ENCODE peak calls at places on chromosomes 5 and 9, in ten cellular contexts. V is lower lobe of right lung, T is WERI-Rb-1, S is transverse colon, Y is cardiac fibroblast, J is endodermal cell, A is dorsolateral prefrontal cortex, C is mucosa of descending colon, I is lower leg skin, P is H1. M is an unnamed sample.

GRCh38 chr5:151153766-151154272 is 3.8 kb downstream of the ANXA6 start:
- DNase-seq in J (no peak), A (no peak), T (no peak), V (no peak), Y (no peak), C (no peak), I (no peak), P (no peak), S (no peak), M (no peak)

GRCh38 chr5:140563554-140563953 is 844 bp downstream of the APBB3 start:
- DNase-seq in J (no peak), P (no peak), T (no peak), I (no peak), C (peak; percentile 64), A (no peak), Y (no peak), S (peak; percentile 44), V (no peak), M (no peak)

GRCh38 chr9:14346301-14346721 is 32.4 kb upstream of the NFIB start:
- DNase-seq in I (peak; percentile 91), Y (no peak), T (no peak), A (peak; percentile 17), P (no peak), S (no peak), V (no peak), C (no peak), J (no peak), M (peak; percentile 48)

GRCh38 chr5:39760385-39761198 is 335.8 kb upstream of the DAB2 start:
- DNase-seq in I (no peak), S (no peak), P (no peak), V (no peak), J (no peak), T (no peak), A (no peak), C (no peak), Y (peak; percentile 96), M (no peak)

GRCh38 chr9:130185494-130186005 is 13.3 kb downstream of the NCS1 start:
- DNase-seq in P (no peak), J (no peak), C (no peak), I (no peak), Y (peak; percentile 54), S (no peak), V (no peak), A (no peak), T (no peak), M (no peak)

GRCh38 chr5:178129296-178129695 is 1.5 kb upstream of the RMND5B start:
- DNase-seq in T (no peak), J (peak; percentile 48), I (no peak), S (no peak), C (no peak), P (no peak), A (no peak), Y (no peak), V (no peak), M (no peak)

GRCh38 chr5:121366515-121366914 is 485.2 kb upstream of the FTMT start:
- DNase-seq in I (no peak), S (no peak), A (no peak), T (no peak), P (no peak), V (no peak), J (no peak), Y (peak; percentile 9), C (no peak), M (no peak)

GRCh38 chr9:118503236-118503635 is 799.0 kb downstream of the TLR4 start:
- DNase-seq in P (no peak), S (no peak), I (no peak), V (no peak), T (no peak), C (no peak), Y (no peak), J (no peak), A (no peak), M (no peak)

GRCh38 chr9:122354536-122355199 is 16.2 kb upstream of the PTGS1 start:
- DNase-seq in P (no peak), Y (no peak), J (no peak), S (no peak), V (no peak), T (no peak), I (no peak), A (no peak), C (no peak), M (no peak)

GRCh38 chr9:122350577-122351355 is 20.1 kb upstream of the PTGS1 start:
- DNase-seq in V (peak; percentile 82), T (peak; percentile 82), I (peak; percentile 95), J (peak; percentile 94), S (peak; percentile 85), Y (peak; percentile 81), P (no peak), C (peak; percentile 79), A (peak; percentile 85), M (peak; percentile 89)

GRCh38 chr9:122355336-122355875 is 15.4 kb upstream of the PTGS1 start:
- DNase-seq in T (no peak), Y (no peak), J (no peak), V (no peak), P (no peak), C (no peak), I (no peak), S (no peak), A (no peak), M (no peak)

GRCh38 chr9:122360891-122361290 is 9.9 kb upstream of the PTGS1 start:
- DNase-seq in P (no peak), V (no peak), S (no peak), J (no peak), Y (no peak), I (no peak), C (no peak), T (no peak), A (no peak), M (no peak)

DNA sequence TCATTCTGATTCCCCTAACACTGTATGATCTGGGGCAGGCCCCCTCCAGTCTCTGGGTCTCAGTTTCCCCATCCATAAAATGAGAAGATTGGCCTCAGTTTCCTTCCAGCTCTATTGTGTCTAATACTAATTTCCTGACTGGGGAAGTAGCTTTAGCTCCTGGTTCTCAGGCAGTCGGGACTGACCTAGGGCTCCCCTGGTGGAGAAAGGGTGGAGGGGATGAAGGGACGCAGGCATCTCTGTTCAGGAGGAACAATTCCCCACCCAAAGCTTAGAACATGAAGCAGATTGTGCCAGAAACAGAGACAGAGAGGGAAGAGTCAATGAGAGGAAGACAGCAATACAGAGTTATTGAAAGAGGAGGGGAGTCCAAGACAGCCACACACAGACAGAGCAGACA is 14.2 kb upstream of the PTGS1 start:
- DNase-seq in J (peak; percentile 82), Y (no peak), P (no peak), S (no peak), T (peak; percentile 65), I (no peak), A (no peak), C (no peak), V (no peak), M (no peak)
- TF ChIP-seq CTCF in J (peak; percentile 81), Y (peak; percentile 55), P (peak; percentile 68), S (no peak), T (peak; percentile 72), I (no peak), A (no peak), C (no peak), V (no peak), M (peak; percentile 43)

GRCh38 chr5:137022725-137023124 is 476.4 kb downstream of the SPOCK1 start:
- DNase-seq in A (no peak), V (no peak), T (no peak), Y (peak; percentile 24), S (no peak), J (no peak), P (no peak), C (no peak), I (no peak), M (no peak)

GRCh38 chr5:137022043-137022442 is 477.1 kb downstream of the SPOCK1 start:
- DNase-seq in J (no peak), T (no peak), S (no peak), I (no peak), C (no peak), A (no peak), V (no peak), Y (peak; percentile 67), P (no peak), M (no peak)

GRCh38 chr5:137015540-137016116 is 483.5 kb downstream of the SPOCK1 start:
- DNase-seq in P (no peak), Y (no peak), I (no peak), J (no peak), T (no peak), C (no peak), A (no peak), S (no peak), V (no peak), M (no peak)

GRCh38 chr5:137016783-137017324 is 482.3 kb downstream of the SPOCK1 start:
- DNase-seq in P (no peak), A (no peak), J (peak; percentile 82), Y (no peak), T (peak; percentile 29), C (no peak), I (no peak), V (no peak), S (no peak), M (no peak)

DNA sequence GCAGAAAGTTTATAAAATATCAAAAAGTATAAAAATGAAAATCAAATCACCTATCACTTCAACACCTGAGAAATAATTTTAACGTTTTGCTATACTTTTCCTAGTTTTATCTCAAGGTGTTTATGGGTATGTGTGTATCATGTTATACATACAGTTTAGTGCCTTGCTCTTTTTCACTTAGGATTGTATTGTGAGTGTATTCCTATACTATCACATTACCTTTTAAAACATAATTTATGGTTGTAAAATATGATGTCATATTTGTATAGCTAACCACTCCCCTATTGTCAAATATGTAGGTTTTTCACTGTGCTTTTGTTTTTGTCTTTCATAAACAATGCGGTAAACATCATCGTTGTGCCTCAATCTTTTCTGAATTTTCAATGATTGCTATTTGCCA is 479.9 kb downstream of the SPOCK1 start:
- DNase-seq in S (no peak), C (no peak), A (no peak), I (no peak), V (no peak), Y (no peak), P (no peak), T (no peak), J (no peak), M (no peak)
- TF ChIP-seq CTCF in S (no peak), C (no peak), A (no peak), I (no peak), V (no peak), Y (no peak), P (no peak), T (no peak), J (no peak), M (no peak)

DNA sequence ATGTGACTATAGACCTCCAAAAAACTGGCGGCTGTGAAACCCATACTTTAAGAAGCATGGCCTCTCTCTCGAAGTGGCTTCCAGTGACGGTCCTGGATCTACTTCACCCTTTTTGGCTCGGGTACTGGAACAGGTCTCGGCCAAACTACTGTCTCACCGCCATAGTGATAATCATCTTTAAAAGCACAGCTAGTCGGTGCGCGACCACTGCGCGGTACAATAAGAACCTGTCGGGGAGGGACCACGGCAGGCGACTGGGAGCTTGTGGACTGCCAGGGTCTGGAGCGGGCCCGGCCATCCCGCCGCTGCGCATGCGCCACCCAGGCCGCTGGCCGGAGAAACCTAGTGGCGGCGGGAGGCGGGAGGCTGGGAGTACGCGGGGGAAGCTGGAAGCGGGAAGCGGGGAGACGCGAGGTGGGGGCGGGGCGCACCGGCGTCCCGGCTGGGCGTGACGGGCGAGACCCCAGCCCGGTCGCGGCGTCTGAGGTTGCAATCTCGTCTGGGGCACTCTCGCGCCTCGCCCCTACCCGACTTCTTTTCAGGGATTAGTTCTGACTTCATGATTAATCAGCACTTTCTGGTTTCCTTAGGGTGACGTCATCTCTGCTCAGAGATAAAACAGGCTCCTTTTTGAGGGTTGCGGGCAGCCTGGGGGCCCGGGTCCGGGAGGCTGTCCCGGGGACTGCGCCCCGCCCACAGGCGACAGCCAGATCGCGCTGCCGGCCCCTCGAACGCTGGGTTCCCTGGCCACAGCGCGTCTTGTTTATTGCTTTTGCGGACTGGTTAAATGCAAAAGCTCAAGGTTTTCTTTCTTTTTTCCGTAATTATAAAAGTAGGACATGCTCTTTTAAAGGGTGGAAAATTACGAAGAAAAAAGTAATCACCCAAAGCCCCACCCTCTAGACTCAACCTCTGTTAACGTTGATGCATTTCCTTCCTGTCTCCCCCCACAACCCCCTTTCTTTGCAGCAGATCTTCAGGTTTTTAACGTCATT is 266.8 kb downstream of the CWC27 start:
- DNase-seq in P (peak; percentile 81), T (peak; percentile 95), Y (peak; percentile 94), S (peak; percentile 88), J (peak; percentile 97), C (peak; percentile 88), V (peak; percentile 91), I (peak; percentile 97), A (peak; percentile 85), M (peak; percentile 96)
- TF ChIP-seq CTCF in P (no peak), T (no peak), Y (no peak), S (no peak), J (no peak), C (no peak), V (no peak), I (no peak), A (no peak), M (no peak)

DNA sequence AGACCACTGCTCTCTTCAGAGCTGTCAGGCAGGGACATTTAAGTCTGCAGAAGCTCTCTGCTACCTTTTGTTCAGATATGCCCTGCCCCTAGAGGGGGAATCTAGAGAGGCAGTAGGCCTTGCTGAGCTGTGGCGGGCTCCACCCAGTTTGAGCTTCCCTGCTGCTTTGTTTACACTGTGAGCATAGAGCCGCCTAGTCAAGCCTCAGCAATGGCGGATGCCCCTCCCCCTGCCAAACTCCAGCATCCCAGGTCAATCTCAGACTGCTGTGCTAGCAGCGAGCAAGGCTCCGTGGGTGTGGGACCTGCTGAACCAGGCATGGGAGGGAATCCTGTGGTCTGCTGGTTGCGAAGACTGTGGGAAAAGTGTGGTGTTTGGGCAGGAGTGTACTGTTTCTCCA is 59.9 kb downstream of the CAVIN4 start:
- DNase-seq in J (peak; percentile 95), V (no peak), P (peak; percentile 50), I (no peak), Y (no peak), T (peak; percentile 17), C (no peak), A (no peak), S (no peak), M (peak; percentile 44)
- TF ChIP-seq CTCF in J (peak; percentile 64), V (no peak), P (peak; percentile 15), I (no peak), Y (no peak), T (no peak), C (no peak), A (no peak), S (no peak), M (no peak)

M was measured in nephron progenitor cell.